ENCODE peak calls at places on chromosomes 11 and 22, in seven cellular contexts. T is renal cortical epithelial cell; J is mesenteric fat pad; U is GM04503; S is stimulated activated CD4-positive, alpha-beta T cell treated with anti-CD3 and anti-CD28 coated beads, Interleukin-2, amount 100 ng/mL, for 48 hours; B is caudate nucleus; N is activated CD8-positive, alpha-beta memory T cell treated with anti-CD3 and anti-CD28 coated beads for 1 hour. Q is an unnamed sample.

GRCh38 chr22:23115369-23115768 is 26.4 kb downstream of the RSPH14 start:
- DNase-seq in T (no peak), J (no peak), U (no peak), S (no peak), B (no peak), N (no peak), Q (no peak)

GRCh38 chr11:76984741-76985140 is 49.5 kb upstream of the B3GNT6 start:
- DNase-seq in T (no peak), J (no peak), U (no peak), S (no peak), B (no peak), N (no peak), Q (no peak)

GRCh38 chr11:108757630-108758029 is 92.8 kb downstream of the DDX10 start:
- DNase-seq in T (peak; percentile 37), J (no peak), U (no peak), S (no peak), B (no peak), N (no peak), Q (no peak)

GRCh38 chr22:49306632-49306975 is 521.1 kb downstream of the BRD1 start:
- DNase-seq in T (no peak), J (no peak), U (no peak), S (no peak), B (no peak), N (no peak), Q (no peak)

GRCh38 chr11:64000740-64001514 is 14.7 kb downstream of the OTUB1 start:
- DNase-seq in T (no peak), J (no peak), U (no peak), S (no peak), B (no peak), N (no peak), Q (no peak)

GRCh38 chr11:88338223-88338661 is 706 bp upstream of the CTSC start:
- DNase-seq in T (peak; percentile 79), J (no peak), U (no peak), S (peak; percentile 33), B (no peak), N (no peak), Q (peak; percentile 3)

GRCh38 chr11:27423125-27423524 is 49.5 kb downstream of the LGR4 start:
- DNase-seq in T (peak; percentile 82), J (no peak), U (no peak), S (no peak), B (no peak), N (no peak), Q (no peak)

GRCh38 chr11:82703796-82704195 is 29.9 kb downstream of the FAM181B start:
- DNase-seq in T (peak; percentile 34), J (no peak), U (no peak), S (no peak), B (no peak), N (no peak), Q (no peak)

GRCh38 chr11:125272092-125272491 is 107.5 kb downstream of the PKNOX2 start:
- DNase-seq in T (peak; percentile 3), J (no peak), U (no peak), S (no peak), B (no peak), N (no peak), Q (no peak)